ENCODE peak calls at places on chromosomes 13 and 19, in five cellular contexts. P is transverse colon, T is body of pancreas, J is cardiac muscle cell, C is ascending aorta. W is an unnamed sample.

GRCh38 chr19:22733691-22734090 is 50.3 kb downstream of the ZNF99 start:
- DNase-seq in P (no peak), T (no peak), J (no peak), C (no peak), W (no peak)

GRCh38 chr13:30114586-30115256 is 192.6 kb downstream of the KATNAL1 start:
- DNase-seq in P (peak; percentile 95), T (peak; percentile 96), J (peak; percentile 93), C (peak; percentile 56), W (peak; percentile 92)

GRCh38 chr19:35963514-35963913 is 27.3 kb downstream of the LRFN3 start:
- DNase-seq in P (no peak), T (peak; percentile 51), J (peak; percentile 91), C (no peak), W (no peak)

GRCh38 chr13:102970542-102970941 is 95.7 kb downstream of the SLC10A2 start:
- DNase-seq in P (no peak), T (no peak), J (no peak), C (no peak), W (no peak)

GRCh38 chr19:3357362-3357730 is 9.0 kb upstream of the NFIC start:
- DNase-seq in P (no peak), T (no peak), J (no peak), C (no peak), W (no peak)

GRCh38 chr13:77353980-77354379 is 27.1 kb upstream of the MYCBP2 start:
- DNase-seq in P (no peak), T (no peak), J (no peak), C (no peak), W (no peak)

GRCh38 chr19:38511074-38511708 is 77.7 kb downstream of the RYR1 start:
- DNase-seq in P (no peak), T (no peak), J (no peak), C (no peak), W (no peak)

GRCh38 chr13:59340151-59340550 is 823.6 kb downstream of the DIAPH3 start:
- DNase-seq in P (no peak), T (no peak), J (no peak), C (no peak), W (no peak)

DNA sequence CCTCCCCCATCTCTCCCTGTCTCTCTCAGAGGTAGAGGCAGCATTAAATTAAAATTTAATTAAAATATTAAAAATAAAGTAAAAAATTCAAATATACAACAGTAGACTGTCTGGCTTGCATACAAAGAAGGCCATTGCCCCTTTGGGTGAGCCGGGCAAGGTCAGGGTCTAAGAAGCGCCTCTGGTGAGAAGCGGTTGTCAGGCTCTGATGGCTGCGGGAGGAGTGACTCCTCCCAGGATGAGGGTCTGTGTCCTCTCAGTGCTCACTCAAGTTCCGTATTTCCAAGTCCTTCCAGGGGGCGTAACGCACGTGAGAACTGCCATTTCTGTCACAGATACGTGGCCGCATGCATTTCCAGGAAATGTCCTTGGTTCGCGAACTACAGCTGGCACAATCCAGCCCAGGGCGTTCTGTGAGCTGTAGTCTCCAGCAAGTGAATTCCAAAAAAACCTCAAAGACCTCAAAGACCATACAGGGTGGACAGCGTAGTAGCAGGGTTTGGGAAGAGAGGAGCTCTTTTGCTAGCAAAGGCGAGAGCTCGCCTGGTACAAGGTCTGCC is 697 bp upstream of the ZNF181 start:
- DNase-seq in P (no peak), T (no peak), J (peak; percentile 78), C (peak; percentile 15), W (no peak)
- H3K4me1 ChIP-seq in P (peaks cover 25% of the 10 kb centered on the region), T (peaks cover 35% of the 10 kb centered on the region), J (peaks cover 10% of the 10 kb centered on the region), C (peaks cover 9% of the 10 kb centered on the region), W (peaks cover 11% of the 10 kb centered on the region)

DNA sequence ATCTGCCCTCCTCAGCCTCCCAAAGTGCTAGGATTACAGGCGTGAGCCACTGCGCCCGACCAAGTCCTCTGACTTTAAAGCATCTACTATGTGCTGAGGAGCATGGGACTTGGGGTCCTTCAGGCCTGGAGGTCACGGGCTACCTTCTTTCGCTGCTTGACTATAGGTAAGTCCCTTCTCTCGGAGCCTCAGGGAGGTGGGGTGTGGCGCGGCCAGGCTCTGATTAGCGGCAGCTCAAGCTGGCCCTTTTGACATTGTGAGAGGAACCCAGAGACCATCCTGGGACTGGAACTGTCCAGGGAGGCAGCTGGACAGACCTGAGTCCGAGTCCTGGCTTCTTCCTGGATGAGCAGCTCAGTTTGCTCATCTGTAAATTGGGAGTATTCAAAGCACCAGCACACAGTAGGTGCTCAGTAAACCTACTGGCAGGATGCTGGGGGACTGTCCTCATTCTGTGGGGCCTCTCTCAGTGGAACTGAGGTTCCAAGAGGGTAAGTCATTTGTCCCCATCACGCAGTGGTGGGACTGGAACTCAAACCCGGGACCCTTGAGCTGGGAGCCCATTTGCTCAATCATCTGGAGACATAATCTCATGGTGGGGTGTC is 780 bp downstream of the FCER2 start:
- DNase-seq in P (no peak), T (no peak), J (no peak), C (no peak), W (no peak)
- H3K4me3 ChIP-seq in P (no peak overlapping the region), T (no peak overlapping the region), J (no peak overlapping the region), C (no peak overlapping the region), W (no peak overlapping the region)

DNA sequence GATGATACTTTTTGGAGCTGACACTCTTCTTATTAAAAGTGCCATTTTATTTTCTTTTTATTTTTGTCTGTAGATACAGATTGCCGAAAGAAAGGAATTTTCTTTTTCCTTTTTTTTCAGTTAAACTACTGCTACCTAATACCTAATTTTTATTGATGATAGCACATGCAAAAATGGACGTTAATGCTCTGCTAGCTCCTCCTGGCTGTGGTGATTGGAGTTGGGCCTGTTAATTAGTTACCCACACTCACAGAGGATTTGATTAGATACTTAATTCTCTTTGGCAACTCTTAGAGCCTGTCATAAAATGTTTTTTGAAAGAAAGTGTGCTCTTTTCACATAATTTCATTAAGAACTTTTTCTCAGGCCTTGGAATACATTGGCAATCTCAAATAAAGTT is 366.8 kb downstream of the DCT start:
- DNase-seq in P (no peak), T (no peak), J (no peak), C (no peak), W (no peak)
- TF ChIP-seq CTCF in P (no peak), T (no peak), J (no peak), C (no peak), W (no peak)

GRCh38 chr19:4389064-4389375 is 11.3 kb downstream of the SH3GL1 start:
- DNase-seq in P (no peak), T (no peak), J (no peak), C (no peak), W (no peak)

GRCh38 chr19:4390017-4390861 is 10.1 kb downstream of the SH3GL1 start:
- DNase-seq in P (peak; percentile 30), T (no peak), J (peak; percentile 88), C (no peak), W (no peak)

GRCh38 chr19:4386038-4386782 is 14.1 kb downstream of the SH3GL1 start:
- DNase-seq in P (no peak), T (no peak), J (no peak), C (no peak), W (no peak)

GRCh38 chr19:4389511-4390016 is 10.8 kb downstream of the SH3GL1 start:
- DNase-seq in P (no peak), T (no peak), J (no peak), C (no peak), W (no peak)

DNA sequence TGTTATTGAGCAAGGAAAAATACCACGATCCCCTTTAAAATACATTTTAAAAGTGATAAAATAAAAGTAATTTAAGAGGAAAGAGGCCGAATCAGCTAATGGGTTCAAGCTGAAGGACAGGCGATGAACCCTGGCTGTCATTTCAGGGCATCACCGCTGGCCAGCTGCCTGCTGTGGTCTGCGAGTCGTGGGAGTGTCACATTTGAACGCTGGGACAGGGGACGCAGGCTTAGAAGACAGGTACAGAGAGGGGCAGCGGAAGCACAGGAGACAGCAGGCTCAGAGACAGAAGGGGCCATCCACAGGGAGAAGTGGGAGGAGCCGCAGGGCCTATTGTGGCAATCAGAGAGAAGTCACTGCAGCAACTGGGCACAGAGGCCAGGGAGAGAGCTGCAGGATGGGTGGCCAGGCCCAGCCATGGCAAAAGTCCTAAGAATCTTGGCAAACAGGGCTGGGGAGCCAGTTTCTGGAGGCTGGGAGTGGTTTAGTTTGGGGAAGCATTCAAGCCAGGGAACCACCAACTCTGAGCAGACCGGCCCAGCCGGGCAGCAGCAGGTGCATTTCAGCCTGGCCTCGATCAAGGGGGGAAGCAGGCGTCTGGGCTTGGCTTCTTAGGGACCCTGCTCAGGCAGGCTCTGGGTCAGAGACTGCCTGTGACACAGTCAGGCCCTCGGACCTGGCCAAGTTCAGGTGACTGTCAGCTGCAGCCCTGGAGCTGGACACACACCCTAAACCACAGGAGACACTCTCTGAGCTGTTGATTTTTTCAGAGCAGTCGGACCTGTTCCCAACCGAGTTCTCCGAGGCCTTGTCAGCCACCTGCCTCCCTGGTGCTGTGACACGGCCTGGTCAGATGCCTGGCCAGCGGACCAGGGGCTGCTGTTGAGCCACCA is 11.9 kb downstream of the SH3GL1 start:
- DNase-seq in P (no peak), T (no peak), J (no peak), C (no peak), W (no peak)
- H3K4me1 ChIP-seq in P (peaks cover 55% of the 10 kb centered on the region), T (peaks cover 63% of the 10 kb centered on the region), J (peaks cover 44% of the 10 kb centered on the region), C (peaks cover 35% of the 10 kb centered on the region), W (peaks cover 11% of the 10 kb centered on the region)

GRCh38 chr19:55319786-55320185 is 5.4 kb downstream of the TMEM150B start:
- DNase-seq in P (no peak), T (peak; percentile 32), J (peak; percentile 78), C (no peak), W (no peak)
- H3K4me3 ChIP-seq in P (no peak overlapping the region), T (no peak overlapping the region), J (no peak overlapping the region), C (no peak overlapping the region), W (no peak overlapping the region)

GRCh38 chr19:11461453-11461852 is 19.4 kb downstream of the ELAVL3 start:
- DNase-seq in P (no peak), T (no peak), J (no peak), C (no peak), W (no peak)

GRCh38 chr19:11457831-11458230 is 22.4 kb downstream of the PRKCSH start:
- DNase-seq in P (no peak), T (no peak), J (no peak), C (no peak), W (no peak)

GRCh38 chr19:11457115-11457514 is 21.7 kb downstream of the PRKCSH start:
- DNase-seq in P (no peak), T (no peak), J (no peak), C (no peak), W (no peak)

GRCh38 chr19:11458236-11458900 is 22.5 kb downstream of the ELAVL3 start:
- DNase-seq in P (no peak), T (no peak), J (no peak), C (no peak), W (no peak)

DNA sequence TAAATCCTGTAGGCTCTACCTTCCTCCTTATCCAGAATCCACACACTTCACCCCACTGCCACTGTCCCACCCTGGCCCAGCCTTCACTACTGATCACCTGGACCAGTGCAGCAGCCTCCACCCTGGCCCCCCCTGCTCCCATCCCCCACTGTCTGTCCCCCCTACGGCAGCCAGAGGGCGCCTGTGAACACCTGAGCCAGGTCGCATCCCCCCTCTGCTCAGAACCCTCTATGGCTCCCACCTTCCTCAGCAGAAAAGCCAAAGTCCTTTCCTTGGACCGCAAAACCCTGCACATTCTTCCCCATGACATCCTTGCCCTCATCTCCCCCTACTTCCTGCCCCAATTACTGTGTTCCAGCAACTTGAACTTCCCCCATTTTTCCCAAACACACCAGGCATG is 20.6 kb downstream of the ELAVL3 start:
- DNase-seq in P (no peak), T (no peak), J (no peak), C (no peak), W (no peak)
- TF ChIP-seq CTCF in P (no peak), T (no peak), J (peak; percentile 10), C (peak; percentile 8), W (no peak)

GRCh38 chr13:110402301-110403069 is 95.4 kb downstream of the COL4A2 start:
- DNase-seq in P (no peak), T (no peak), J (no peak), C (no peak), W (no peak)
- H3K4me1 ChIP-seq in P (peaks cover 54% of the 10 kb centered on the region), T (no peaks in the 10 kb centered on the region), J (peaks cover 19% of the 10 kb centered on the region), C (peaks cover 12% of the 10 kb centered on the region), W (no peaks in the 10 kb centered on the region)